ENCODE peak calls at places on chromosome 2, in six cellular contexts. M, F, E, Z, G and K are unnamed samples. For H3K36me3, the result is how much of the 10 kb centered on the place peaks cover.

GRCh38 chr2:68715353-68716041 is 19.1 kb upstream of the ARHGAP25 start:
- DNase-seq in M (peak), F (peak), E (peak), Z (peak), G (peak), K (no peak)

GRCh38 chr2:240467149-240467642 is 31.7 kb downstream of the GPC1 start:
- DNase-seq in M (no peak), F (no peak), E (peak), Z (peak), G (no peak), K (no peak)

GRCh38 chr2:183605440-183605839 is 481.2 kb downstream of the NUP35 start:
- DNase-seq in M (no peak), F (no peak), E (no peak), Z (no peak), G (no peak), K (no peak)

GRCh38 chr2:215378045-215378444 is 57.8 kb downstream of the FN1 start:
- DNase-seq in M (no peak), F (no peak), E (no peak), Z (no peak), G (no peak), K (no peak)

GRCh38 chr2:10911291-10912075 is at the start of gene KCNF1:
- DNase-seq in M (no peak), F (no peak), E (peak), Z (peak), G (peak), K (no peak)

GRCh38 chr2:61450144-61450543 is 20.7 kb downstream of the USP34 start:
- DNase-seq in M (no peak), F (no peak), E (no peak), Z (no peak), G (no peak), K (no peak)

GRCh38 chr2:241833101-241833937 is 24.3 kb downstream of the NEU4 start:
- DNase-seq in M (no peak), F (no peak), E (no peak), Z (no peak), G (peak), K (no peak)

GRCh38 chr2:1598800-1599199 is 145.5 kb downstream of the PXDN start:
- DNase-seq in M (no peak), F (no peak), E (no peak), Z (no peak), G (no peak), K (peak)

GRCh38 chr2:121360566-121361300 is 75.7 kb upstream of the TFCP2L1 start:
- DNase-seq in M (no peak), F (peak), E (peak), Z (no peak), G (peak), K (no peak)
- H3K36me3 ChIP-seq in M (under half), F (half or more), E (under half), Z (under half), G (under half), K (under half)

GRCh38 chr2:218746470-218746795 is 35.5 kb upstream of the CYP27A1 start:
- DNase-seq in M (no peak), F (no peak), E (no peak), Z (no peak), G (no peak), K (no peak)

GRCh38 chr2:218745160-218745558 is 34.5 kb downstream of the TTLL4 start:
- DNase-seq in M (no peak), F (peak), E (no peak), Z (no peak), G (no peak), K (peak)

GRCh38 chr2:218745559-218746469 is 35.2 kb downstream of the TTLL4 start:
- DNase-seq in M (no peak), F (no peak), E (peak), Z (no peak), G (peak), K (peak)

GRCh38 chr2:218748795-218749429 is 33.0 kb upstream of the CYP27A1 start:
- DNase-seq in M (no peak), F (no peak), E (no peak), Z (no peak), G (no peak), K (peak)

GRCh38 chr2:218746960-218747359 is 35.0 kb upstream of the CYP27A1 start:
- DNase-seq in M (no peak), F (no peak), E (no peak), Z (no peak), G (no peak), K (peak)
- H3K36me3 ChIP-seq in M (under half), F (half or more), E (under half), Z (half or more), G (under half), K (under half)

DNA sequence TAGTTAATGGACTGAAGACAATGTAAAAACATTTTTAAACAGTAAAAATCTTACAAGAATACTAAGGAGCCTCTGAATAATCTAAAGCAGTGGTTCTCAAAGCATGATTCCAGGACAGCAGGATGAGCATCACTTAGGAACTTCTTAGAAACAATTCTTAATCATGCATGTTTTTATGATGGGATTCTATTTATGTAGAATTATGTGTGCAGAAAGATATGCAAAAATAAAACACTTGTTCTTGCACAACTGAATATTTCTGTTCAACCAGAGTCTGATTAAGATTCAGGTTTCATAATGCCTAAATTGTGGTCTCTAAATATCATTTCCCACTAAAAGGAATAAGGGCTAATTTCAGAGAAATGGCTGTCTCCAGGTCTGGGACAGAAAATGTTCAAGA is 69.2 kb upstream of the MTIF2 start:
- DNase-seq in M (no peak), F (no peak), E (no peak), Z (no peak), G (peak), K (no peak)
- H3K36me3 ChIP-seq in M (under half), F (under half), E (under half), Z (under half), G (under half), K (under half)

DNA sequence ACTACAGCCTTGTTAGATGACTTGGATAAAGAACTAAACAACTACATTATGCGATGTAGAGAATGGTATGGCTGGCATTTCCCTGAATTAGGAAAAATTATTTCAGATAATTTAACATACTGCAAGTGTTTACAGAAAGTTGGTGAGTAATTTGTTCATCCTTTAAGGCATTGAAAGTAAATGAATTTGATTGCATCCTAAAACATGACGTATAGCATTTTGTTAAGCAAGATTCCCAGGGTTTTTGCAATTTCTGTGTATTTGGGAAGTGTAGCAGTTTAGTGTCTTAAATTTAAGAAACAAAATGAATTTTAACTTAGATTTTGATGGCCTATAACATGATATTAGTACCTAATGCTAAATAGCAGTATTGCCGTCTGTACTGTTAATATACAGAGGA is 24.8 kb downstream of the NOP58 start:
- DNase-seq in M (no peak), F (no peak), E (no peak), Z (no peak), G (peak), K (no peak)
- H3K36me3 ChIP-seq in M (half or more), F (half or more), E (under half), Z (half or more), G (under half), K (half or more)

GRCh38 chr2:85042330-85042729 is 71.4 kb downstream of the KCMF1 start:
- DNase-seq in M (no peak), F (no peak), E (no peak), Z (no peak), G (no peak), K (no peak)
- H3K36me3 ChIP-seq in M (under half), F (half or more), E (under half), Z (under half), G (under half), K (under half)